ENCODE peak calls at places on chromosome 7, in four cellular contexts. X is AG09319, U is upper lobe of right lung, Z is fibroblast of villous mesenchyme. G is an unnamed sample.

GRCh38 chr7:1298938-1299885 is 66.5 kb downstream of the UNCX start:
- DNase-seq in X (no peak), Z (no peak), U (no peak), G (no peak)

GRCh38 chr7:29483219-29484104 is 80.2 kb upstream of the PRR15 start:
- DNase-seq in Z (no peak), U (no peak), X (no peak), G (no peak)

GRCh38 chr7:128946936-128947830 is 9.5 kb downstream of the IRF5 start:
- DNase-seq in X (no peak), U (peak), Z (no peak), G (no peak)

GRCh38 chr7:33581239-33581638 is 324.1 kb upstream of the BMPER start:
- DNase-seq in X (no peak), U (no peak), Z (no peak), G (no peak)

GRCh38 chr7:1531263-1531978 is 919 bp downstream of the MAFK start:
- DNase-seq in X (no peak), U (no peak), Z (peak), G (no peak)

GRCh38 chr7:66880009-66880554 is 40.9 kb upstream of the TMEM248 start:
- DNase-seq in U (no peak), Z (no peak), X (no peak), G (no peak)

GRCh38 chr7:19561121-19561805 is 147.6 kb downstream of the POLR1F start:
- DNase-seq in U (no peak), X (no peak), Z (peak), G (no peak)

GRCh38 chr7:36165059-36165458 is 12.0 kb downstream of the EEPD1 start:
- DNase-seq in Z (peak), U (no peak), X (no peak), G (no peak)

GRCh38 chr7:45888185-45888992 is at the start of gene IGFBP1:
- DNase-seq in Z (peak), X (no peak), U (no peak), G (no peak)

GRCh38 chr7:51123322-51124021 is 193.1 kb downstream of the COBL start:
- DNase-seq in X (peak), U (no peak), Z (peak), G (no peak)

GRCh38 chr7:44133295-44133694 is 7.8 kb downstream of the MYL7 start:
- DNase-seq in X (no peak), Z (no peak), U (no peak), G (peak)

GRCh38 chr7:27143950-27144798 is 693 bp upstream of the HOXA5 start:
- DNase-seq in U (no peak), Z (peak), X (no peak), G (no peak)

GRCh38 chr7:26507375-26508068 is 215.9 kb downstream of the SNX10 start:
- DNase-seq in Z (no peak), U (no peak), X (no peak), G (no peak)

GRCh38 chr7:75966209-75966961 is 28.0 kb downstream of the TMEM120A start:
- DNase-seq in U (no peak), Z (peak), X (peak), G (no peak)

GRCh38 chr7:118330373-118330772 is 105.9 kb downstream of the ANKRD7 start:
- DNase-seq in Z (no peak), U (no peak), X (no peak), G (no peak)

GRCh38 chr7:116957874-116958273 is 4.6 kb downstream of the ST7 start:
- DNase-seq in X (no peak), U (no peak), Z (no peak), G (no peak)

GRCh38 chr7:15780271-15780670 is 93.8 kb upstream of the MEOX2 start:
- DNase-seq in X (no peak), Z (peak), U (no peak), G (no peak)

GRCh38 chr7:116434820-116435341 is 64.7 kb upstream of the CAV2 start:
- DNase-seq in Z (peak), X (no peak), U (no peak), G (no peak)

GRCh38 chr7:27187702-27188665 is 3.0 kb upstream of the HOXA11 start:
- DNase-seq in Z (peak), X (no peak), U (peak), G (peak)

GRCh38 chr7:26340476-26341018 is 48.9 kb downstream of the SNX10 start:
- DNase-seq in X (no peak), U (no peak), Z (no peak), G (no peak)

GRCh38 chr7:41930538-41931262 is 227.8 kb upstream of the INHBA start:
- DNase-seq in Z (peak), U (no peak), X (no peak), G (no peak)

GRCh38 chr7:44213872-44214595 is 13.3 kb downstream of the YKT6 start:
- DNase-seq in X (no peak), U (peak), Z (peak), G (peak)

GRCh38 chr7:5296627-5297226 is 14.0 kb downstream of the SLC29A4 start:
- DNase-seq in Z (no peak), X (no peak), U (no peak), G (no peak)

GRCh38 chr7:101243786-101244384 is 996 bp downstream of the FIS1 start:
- DNase-seq in X (no peak), Z (peak), U (no peak), G (no peak)

GRCh38 chr7:148142660-148143248 is 447.8 kb upstream of the C7orf33 start:
- DNase-seq in X (no peak), U (no peak), Z (peak), G (no peak)
- TF ChIP-seq CTCF in X (peak), U (peak), Z (peak), G (peak)

DNA sequence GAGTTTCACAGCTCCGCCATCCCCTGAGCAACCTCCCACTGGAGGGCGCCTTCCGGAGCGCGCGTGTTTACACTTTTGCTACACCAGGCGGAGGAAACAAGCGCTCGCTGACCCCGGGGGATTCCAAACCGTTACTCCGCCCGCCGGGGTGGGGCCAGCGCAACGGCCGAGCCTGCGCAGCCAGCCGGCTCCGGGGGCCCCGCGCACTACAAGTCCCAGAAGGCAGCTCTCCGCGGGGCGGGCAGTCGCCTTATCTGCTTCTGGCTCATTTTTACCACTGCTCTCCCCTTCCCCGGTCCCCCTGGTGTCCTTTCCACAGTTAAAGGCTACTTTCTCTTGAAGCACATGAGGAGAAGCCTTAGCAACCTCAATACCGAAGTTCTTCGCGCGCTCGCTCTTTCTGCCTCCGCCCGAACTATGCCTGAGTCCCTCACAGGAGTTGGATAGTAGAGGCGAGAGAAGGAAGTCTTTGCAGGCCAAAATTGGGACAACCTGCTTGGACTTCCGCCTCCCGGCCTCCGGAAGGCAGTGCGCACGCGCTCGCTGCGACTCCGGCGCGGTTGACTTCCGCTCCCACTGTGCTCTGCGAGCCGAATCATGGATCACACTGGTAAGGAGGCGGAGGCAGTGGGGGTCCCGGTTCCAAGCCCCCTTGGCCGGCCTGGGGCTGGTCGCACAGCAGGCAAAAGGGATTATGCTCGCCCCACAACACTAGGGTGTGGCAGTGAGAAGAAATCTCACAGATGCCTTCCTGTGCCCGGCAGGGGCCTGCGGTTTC is at the start of gene CBLL1:
- DNase-seq in X (peak), Z (peak), U (peak), G (peak)
- TF ChIP-seq CTCF in X (peak), Z (peak), U (peak), G (peak)

GRCh38 chr7:73742338-73742752 is 3.7 kb upstream of the ABHD11 start:
- DNase-seq in X (no peak), Z (no peak), U (peak), G (no peak)
- TF ChIP-seq CTCF in X (no peak), Z (no peak), U (no peak), G (no peak)

DNA sequence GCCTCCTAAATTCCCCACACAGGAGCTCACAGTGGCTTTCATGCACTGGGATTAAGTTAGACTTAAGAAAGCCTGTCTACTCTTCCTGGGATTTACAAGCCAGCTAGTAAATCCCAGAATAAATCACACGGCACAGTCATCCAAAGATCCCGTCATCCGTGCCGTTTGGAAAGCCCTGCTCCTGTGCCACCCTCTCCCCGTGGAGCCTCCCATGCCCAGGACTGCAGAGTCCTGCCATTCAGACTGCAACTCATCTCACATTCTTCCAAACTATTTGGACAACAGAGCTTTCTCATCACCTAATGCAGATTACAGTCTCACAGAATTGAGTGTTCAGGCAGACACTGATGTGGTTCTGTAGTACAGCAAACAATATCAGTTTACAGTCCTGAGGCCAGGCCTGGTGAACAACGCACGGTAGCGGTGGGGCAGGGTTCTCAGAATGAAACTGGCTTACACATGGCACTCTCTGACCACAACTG is 166.5 kb downstream of the EGFR start:
- DNase-seq in X (no peak), Z (peak), U (no peak), G (no peak)
- TF ChIP-seq CTCF in X (no peak), Z (no peak), U (no peak), G (no peak)

DNA sequence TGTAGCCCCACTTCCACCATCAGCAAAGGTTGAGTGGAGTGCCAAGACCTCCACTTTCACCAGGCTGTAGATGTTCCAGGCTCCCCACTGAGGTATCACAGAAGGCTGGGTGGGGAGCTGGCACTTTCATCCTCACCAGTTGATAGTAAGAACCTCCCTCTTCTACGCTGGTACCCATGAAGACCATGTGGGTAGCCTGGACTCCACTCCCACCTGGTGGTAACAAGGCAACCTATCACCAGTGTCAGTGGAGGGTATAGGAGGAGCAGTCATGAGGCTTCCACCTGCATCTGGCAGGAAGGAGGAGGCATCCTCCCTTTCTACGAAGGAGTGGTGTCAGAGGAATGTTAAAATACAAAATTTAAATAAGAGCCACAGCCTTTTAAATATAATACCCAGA is 4.4 kb downstream of the SMIM30 start:
- DNase-seq in U (no peak), X (no peak), Z (no peak), G (no peak)
- TF ChIP-seq CTCF in U (no peak), X (peak), Z (peak), G (no peak)

DNA sequence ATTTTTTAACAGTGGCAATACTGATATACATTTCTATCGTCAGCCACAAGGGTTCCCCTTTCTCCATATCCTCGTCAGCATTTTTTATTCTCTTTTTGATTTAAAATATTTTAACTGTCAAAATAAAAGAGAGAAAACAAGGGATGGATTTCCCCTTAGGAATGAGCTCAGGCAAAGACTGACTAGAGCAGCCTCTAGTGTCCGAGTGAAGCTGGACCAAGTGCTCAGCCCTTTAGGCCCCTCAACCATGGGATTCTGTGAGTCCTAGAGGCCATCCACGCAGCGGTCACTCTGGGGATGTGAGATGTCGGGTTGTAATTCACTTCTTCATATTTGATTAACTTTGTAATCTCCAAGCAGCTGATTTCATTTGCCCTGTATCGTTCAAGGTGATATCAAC is 137.4 kb upstream of the RNF32 start:
- DNase-seq in X (no peak), U (no peak), Z (no peak), G (no peak)
- TF ChIP-seq CTCF in X (no peak), U (no peak), Z (no peak), G (no peak)

GRCh38 chr7:2646336-2646679 is 14.5 kb downstream of the TTYH3 start:
- DNase-seq in Z (no peak), X (no peak), U (no peak), G (no peak)

GRCh38 chr7:2641406-2642393 is 9.9 kb downstream of the TTYH3 start:
- DNase-seq in Z (peak), U (peak), X (peak), G (no peak)

GRCh38 chr7:2645274-2645868 is 13.6 kb downstream of the TTYH3 start:
- DNase-seq in X (no peak), Z (peak), U (no peak), G (no peak)

GRCh38 chr7:2644514-2645273 is 12.9 kb downstream of the TTYH3 start:
- DNase-seq in U (no peak), Z (no peak), X (no peak), G (no peak)

DNA sequence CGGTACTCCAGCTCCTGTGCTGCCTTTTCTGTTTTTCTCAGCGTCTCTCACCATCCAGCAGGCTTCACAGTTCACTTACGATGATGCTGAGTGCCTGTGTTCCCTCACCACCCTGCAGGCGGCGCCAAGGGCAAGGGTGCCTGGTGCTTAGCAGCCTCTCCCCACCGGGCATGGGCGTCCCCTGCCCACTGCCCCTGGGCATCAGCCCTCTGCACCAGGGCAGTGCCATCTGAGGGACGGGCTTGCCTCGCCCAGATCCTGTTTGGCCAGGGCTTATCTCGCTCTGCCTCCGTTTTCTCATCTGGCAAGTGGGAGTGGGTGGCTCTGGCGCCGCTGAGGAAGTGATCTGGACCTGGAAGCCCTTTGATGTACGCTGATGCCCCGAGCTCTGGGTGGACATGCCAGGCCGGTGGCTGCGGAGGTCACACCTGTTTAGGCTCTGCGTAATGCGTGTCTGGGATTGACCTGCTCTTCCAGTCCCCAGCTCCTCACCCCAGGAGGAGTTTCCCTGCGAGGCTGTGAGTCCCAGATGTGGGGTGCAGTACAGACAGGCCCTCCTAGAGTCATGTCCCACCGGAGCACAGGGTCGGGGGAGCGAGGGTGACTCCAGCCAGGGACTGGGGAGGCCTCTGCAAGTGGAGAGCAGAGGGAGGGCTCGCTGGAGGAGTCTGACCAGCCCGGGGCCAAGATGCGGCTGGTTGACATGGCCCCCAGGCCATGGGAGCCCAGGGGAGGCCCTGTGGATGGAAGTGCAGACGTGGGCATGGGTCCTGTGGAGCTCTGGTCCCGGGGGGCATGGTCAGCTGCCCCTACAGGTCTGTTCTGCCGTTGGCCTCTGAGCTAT is 11.8 kb downstream of the TTYH3 start:
- DNase-seq in Z (no peak), U (no peak), X (no peak), G (no peak)
- TF ChIP-seq CTCF in Z (no peak), U (peak), X (peak), G (peak)

DNA sequence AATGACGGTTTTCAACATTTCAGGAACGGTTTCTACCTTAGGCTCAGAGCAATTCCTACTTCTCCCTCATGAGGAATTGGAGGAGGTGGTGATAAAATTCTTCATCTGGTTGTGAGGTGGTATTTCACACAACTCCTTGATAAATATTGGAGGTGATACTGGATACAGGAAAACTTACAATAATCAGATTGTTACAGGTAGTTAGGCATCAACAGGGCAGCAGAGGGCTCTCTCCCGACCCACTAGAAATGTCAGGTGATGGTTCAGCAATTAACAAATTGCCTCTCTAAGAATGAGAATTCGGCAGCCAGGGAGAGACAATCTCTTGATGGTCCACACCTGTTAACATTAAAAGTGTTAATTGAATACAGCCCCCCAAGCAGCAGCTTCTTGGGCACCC is 22.6 kb downstream of the ZNF786 start:
- DNase-seq in X (no peak), Z (no peak), U (no peak), G (no peak)
- TF ChIP-seq CTCF in X (no peak), Z (no peak), U (no peak), G (peak)

GRCh38 chr7:37923996-37924395 is 3.6 kb downstream of the EPDR1 start:
- DNase-seq in U (no peak), Z (no peak), X (no peak), G (no peak)

GRCh38 chr7:37920305-37920618 is 178 bp upstream of the EPDR1 start:
- DNase-seq in X (no peak), U (no peak), Z (no peak), G (no peak)

GRCh38 chr7:37921876-37922275 is 1.4 kb downstream of the EPDR1 start:
- DNase-seq in U (no peak), Z (no peak), X (no peak), G (no peak)

GRCh38 chr7:37920619-37921339 is at the start of gene EPDR1:
- DNase-seq in X (no peak), U (peak), Z (no peak), G (no peak)

GRCh38 chr7:37921340-37921805 is 933 bp downstream of the EPDR1 start:
- DNase-seq in U (no peak), X (no peak), Z (no peak), G (no peak)
- TF ChIP-seq CTCF in U (peak), X (peak), Z (no peak), G (peak)